ENCODE peak calls at places on chromosomes 1 and 21, in six cellular contexts. C is GM03348; O is HCT116; B is C1 segment of cervical spinal cord; L is uterus; F is stimulated activated CD4-positive, alpha-beta T cell treated with anti-CD3 and anti-CD28 coated beads, Interleukin-2, amount 100 ng/mL, for 48 hours. S is an unnamed sample.

GRCh38 chr1:181151378-181152326 is 63.2 kb downstream of the IER5 start:
- DNase-seq in C (peak; percentile 39), O (no peak), B (no peak), L (peak; percentile 38), F (no peak), S (no peak)

GRCh38 chr21:43287974-43288755 is 119.4 kb downstream of the CRYAA start:
- DNase-seq in C (no peak), O (no peak), B (no peak), L (no peak), F (no peak), S (no peak)

GRCh38 chr1:53460211-53460634 is 1.0 kb downstream of the DMRTB1 start:
- DNase-seq in C (no peak), O (no peak), B (no peak), L (no peak), F (no peak), S (no peak)

GRCh38 chr1:69246109-69246508 is 321.6 kb upstream of the LRRC7 start:
- DNase-seq in C (no peak), O (no peak), B (no peak), L (no peak), F (no peak), S (no peak)

GRCh38 chr1:8706995-8707396 is 110.4 kb downstream of the RERE start:
- DNase-seq in C (peak; percentile 20), O (no peak), B (no peak), L (no peak), F (no peak), S (peak; percentile 30)

GRCh38 chr1:15308135-15308534 is 61.1 kb downstream of the FHAD1 start:
- DNase-seq in C (no peak), O (no peak), B (no peak), L (no peak), F (no peak), S (no peak)

GRCh38 chr1:35661474-35661795 is 20.1 kb upstream of the PSMB2 start:
- DNase-seq in C (no peak), O (no peak), B (no peak), L (no peak), F (no peak), S (no peak)

GRCh38 chr1:188514917-188515316 is 1686.2 kb downstream of the PLA2G4A start:
- DNase-seq in C (no peak), O (no peak), B (no peak), L (no peak), F (no peak), S (no peak)

GRCh38 chr1:46284597-46285564 is 18.5 kb downstream of the LRRC41 start:
- DNase-seq in C (no peak), O (no peak), B (no peak), L (no peak), F (no peak), S (peak; percentile 19)

GRCh38 chr1:7483634-7484383 is 287.3 kb upstream of the VAMP3 start:
- DNase-seq in C (no peak), O (no peak), B (no peak), L (no peak), F (no peak), S (no peak)

GRCh38 chr1:204404629-204405028 is 7.0 kb downstream of the PPP1R15B start:
- DNase-seq in C (no peak), O (no peak), B (no peak), L (no peak), F (no peak), S (no peak)

GRCh38 chr1:180912801-180913616 is at the start of gene KIAA1614:
- DNase-seq in C (peak; percentile 91), O (no peak), B (no peak), L (peak; percentile 62), F (no peak), S (peak; percentile 74)

GRCh38 chr1:8599813-8600212 is 217.6 kb downstream of the RERE start:
- DNase-seq in C (no peak), O (no peak), B (no peak), L (no peak), F (no peak), S (no peak)

GRCh38 chr1:242425232-242425631 is 99.3 kb downstream of the PLD5 start:
- DNase-seq in C (no peak), O (peak; percentile 15), B (no peak), L (no peak), F (no peak), S (no peak)

GRCh38 chr21:38351961-38352521 is 95.2 kb downstream of the KCNJ15 start:
- DNase-seq in C (peak; percentile 83), O (no peak), B (no peak), L (no peak), F (no peak), S (peak; percentile 80)

GRCh38 chr1:247948558-247948957 is at the start of gene OR2L8:
- DNase-seq in C (no peak), O (no peak), B (no peak), L (no peak), F (no peak), S (no peak)

GRCh38 chr1:61054636-61055035 is 27.7 kb upstream of the NFIA start:
- DNase-seq in C (no peak), O (no peak), B (no peak), L (no peak), F (no peak), S (no peak)

GRCh38 chr1:68225781-68226180 is 6.5 kb downstream of the WLS start:
- DNase-seq in C (no peak), O (no peak), B (no peak), L (no peak), F (no peak), S (no peak)

GRCh38 chr1:43858324-43858723 is 75.3 kb upstream of the ARTN start:
- DNase-seq in C (peak; percentile 93), O (no peak), B (peak; percentile 8), L (peak; percentile 62), F (no peak), S (peak; percentile 93)

GRCh38 chr1:31957701-31958674 is 19.8 kb upstream of the PTP4A2 start:
- DNase-seq in C (no peak), O (no peak), B (peak; percentile 5), L (no peak), F (peak; percentile 48), S (no peak)

GRCh38 chr21:16085436-16085835 is 355.7 kb downstream of the USP25 start:
- DNase-seq in C (peak; percentile 20), O (no peak), B (no peak), L (no peak), F (no peak), S (no peak)

GRCh38 chr1:243730499-243731150 is 119.4 kb downstream of the AKT3 start:
- DNase-seq in C (no peak), O (no peak), B (peak; percentile 38), L (no peak), F (no peak), S (no peak)

GRCh38 chr1:204340137-204340536 is 19.6 kb downstream of the PLEKHA6 start:
- DNase-seq in C (no peak), O (no peak), B (no peak), L (no peak), F (no peak), S (no peak)

GRCh38 chr1:212613440-212614335 is 5.1 kb downstream of the ATF3 start:
- DNase-seq in C (peak; percentile 58), O (no peak), B (no peak), L (no peak), F (no peak), S (peak; percentile 82)

GRCh38 chr21:29072873-29073221 is 601 bp downstream of the CCT8 start:
- DNase-seq in C (peak; percentile 25), O (no peak), B (no peak), L (no peak), F (no peak), S (no peak)

GRCh38 chr1:8317647-8318360 is at the start of gene SLC45A1:
- DNase-seq in C (peak; percentile 95), O (peak; percentile 29), B (peak; percentile 10), L (peak; percentile 84), F (peak; percentile 79), S (peak; percentile 92)

GRCh38 chr1:186295980-186296379 is 79.1 kb downstream of the TPR start:
- DNase-seq in C (peak; percentile 12), O (no peak), B (no peak), L (no peak), F (no peak), S (no peak)

GRCh38 chr1:230105245-230105753 is 38.3 kb downstream of the GALNT2 start:
- DNase-seq in C (no peak), O (no peak), B (no peak), L (no peak), F (no peak), S (no peak)

GRCh38 chr1:218211241-218211640 is 73.9 kb upstream of the RRP15 start:
- DNase-seq in C (peak; percentile 30), O (no peak), B (no peak), L (no peak), F (no peak), S (no peak)

GRCh38 chr1:168623003-168623828 is 46.8 kb downstream of the XCL1 start:
- DNase-seq in C (peak; percentile 78), O (peak; percentile 72), B (no peak), L (no peak), F (no peak), S (no peak)

GRCh38 chr1:178376008-178376407 is 120.8 kb downstream of the CLEC20A start:
- DNase-seq in C (no peak), O (no peak), B (no peak), L (no peak), F (no peak), S (no peak)

GRCh38 chr1:18560692-18561091 is 70.0 kb upstream of the PAX7 start:
- DNase-seq in C (no peak), O (no peak), B (no peak), L (no peak), F (no peak), S (no peak)

GRCh38 chr1:178961868-178962267 is 63.8 kb upstream of the FAM20B start:
- DNase-seq in C (no peak), O (no peak), B (no peak), L (no peak), F (no peak), S (no peak)

GRCh38 chr1:30684881-30685795 is 38.2 kb downstream of the MATN1 start:
- DNase-seq in C (no peak), O (peak; percentile 90), B (no peak), L (peak; percentile 13), F (no peak), S (no peak)

GRCh38 chr1:226646026-226646869 is 92.8 kb downstream of the ITPKB start:
- DNase-seq in C (no peak), O (no peak), B (no peak), L (peak; percentile 76), F (no peak), S (peak; percentile 73)

GRCh38 chr21:45952974-45953373 is 28.6 kb upstream of the COL6A1 start:
- DNase-seq in C (no peak), O (no peak), B (no peak), L (no peak), F (no peak), S (no peak)

GRCh38 chr1:65065535-65066378 is 82.2 kb upstream of the AK4 start:
- DNase-seq in C (peak; percentile 32), O (no peak), B (peak; percentile 58), L (peak; percentile 57), F (no peak), S (peak; percentile 20)

GRCh38 chr1:117658676-117659075 is 52.8 kb downstream of the TENT5C start:
- DNase-seq in C (no peak), O (no peak), B (no peak), L (no peak), F (no peak), S (no peak)

S was measured in hepatic stellate cell.